ENCODE peak calls at places on chromosomes 11 and 22, in six cellular contexts. One of them, this sample, is unnamed.

GRCh38 chr11:100774859-100775258 is 87.8 kb downstream of the ARHGAP42 start:
- DNase-seq in PC-3: no peak
- DNase-seq in CD8-positive, alpha-beta T cell: no peak
- DNase-seq in hepatocyte: peak; percentile 23
- DNase-seq in fibroblast of lung: no peak
- DNase-seq in transverse colon: no peak
- DNase-seq in this sample: no peak

GRCh38 chr11:25734592-25735211 is 597.2 kb upstream of the ANO3 start:
- DNase-seq in hepatocyte: peak; percentile 45
- DNase-seq in transverse colon: no peak
- DNase-seq in CD8-positive, alpha-beta T cell: no peak
- DNase-seq in fibroblast of lung: peak; percentile 78
- DNase-seq in PC-3: peak; percentile 58
- DNase-seq in this sample: no peak

GRCh38 chr11:56783448-56784041 is 35.0 kb upstream of the OR9G4 start:
- DNase-seq in hepatocyte: peak; percentile 82
- DNase-seq in transverse colon: no peak
- DNase-seq in PC-3: peak; percentile 86
- DNase-seq in fibroblast of lung: peak; percentile 67
- DNase-seq in CD8-positive, alpha-beta T cell: no peak
- DNase-seq in this sample: no peak

GRCh38 chr11:76248210-76248609 is 41.9 kb upstream of the WNT11 start:
- DNase-seq in CD8-positive, alpha-beta T cell: no peak
- DNase-seq in transverse colon: no peak
- DNase-seq in hepatocyte: no peak
- DNase-seq in PC-3: peak; percentile 44
- DNase-seq in fibroblast of lung: no peak
- DNase-seq in this sample: no peak

GRCh38 chr11:19220903-19221682 is 19.3 kb upstream of the CSRP3 start:
- DNase-seq in CD8-positive, alpha-beta T cell: no peak
- DNase-seq in hepatocyte: no peak
- DNase-seq in PC-3: no peak
- DNase-seq in fibroblast of lung: peak; percentile 18
- DNase-seq in transverse colon: no peak
- DNase-seq in this sample: no peak

GRCh38 chr11:27627979-27628378 is 72.3 kb downstream of the BDNF start:
- DNase-seq in fibroblast of lung: no peak
- DNase-seq in transverse colon: no peak
- DNase-seq in hepatocyte: no peak
- DNase-seq in CD8-positive, alpha-beta T cell: no peak
- DNase-seq in PC-3: no peak
- DNase-seq in this sample: no peak

GRCh38 chr22:44254811-44255210 is 57.9 kb downstream of the SHISAL1 start:
- DNase-seq in hepatocyte: no peak
- DNase-seq in PC-3: no peak
- DNase-seq in fibroblast of lung: no peak
- DNase-seq in CD8-positive, alpha-beta T cell: no peak
- DNase-seq in transverse colon: no peak
- DNase-seq in this sample: no peak

GRCh38 chr11:43736502-43737193 is 56.1 kb downstream of the HSD17B12 start:
- DNase-seq in fibroblast of lung: peak; percentile 82
- DNase-seq in transverse colon: no peak
- DNase-seq in PC-3: peak; percentile 49
- DNase-seq in hepatocyte: no peak
- DNase-seq in CD8-positive, alpha-beta T cell: no peak
- DNase-seq in this sample: no peak

GRCh38 chr11:123543796-123544195 is 110.6 kb downstream of the SCN3B start:
- DNase-seq in hepatocyte: peak; percentile 52
- DNase-seq in fibroblast of lung: peak; percentile 42
- DNase-seq in transverse colon: no peak
- DNase-seq in CD8-positive, alpha-beta T cell: no peak
- DNase-seq in PC-3: peak; percentile 90
- DNase-seq in this sample: no peak

GRCh38 chr11:125330462-125331325 is 165.4 kb downstream of the FEZ1 start:
- DNase-seq in PC-3: no peak
- DNase-seq in transverse colon: no peak
- DNase-seq in fibroblast of lung: no peak
- DNase-seq in CD8-positive, alpha-beta T cell: no peak
- DNase-seq in hepatocyte: no peak
- DNase-seq in this sample: no peak

GRCh38 chr22:40215266-40215665 is 37.5 kb downstream of the TNRC6B start:
- DNase-seq in PC-3: no peak
- DNase-seq in fibroblast of lung: no peak
- DNase-seq in transverse colon: no peak
- DNase-seq in hepatocyte: no peak
- DNase-seq in CD8-positive, alpha-beta T cell: no peak
- DNase-seq in this sample: no peak

GRCh38 chr11:37712246-37712645 is 1114.2 kb upstream of the RAG2 start:
- DNase-seq in PC-3: peak; percentile 20
- DNase-seq in fibroblast of lung: peak; percentile 6
- DNase-seq in transverse colon: no peak
- DNase-seq in hepatocyte: peak; percentile 13
- DNase-seq in CD8-positive, alpha-beta T cell: no peak
- DNase-seq in this sample: no peak

GRCh38 chr22:40401532-40401931 is 31.1 kb downstream of the SGSM3 start:
- DNase-seq in transverse colon: no peak
- DNase-seq in fibroblast of lung: no peak
- DNase-seq in hepatocyte: no peak
- DNase-seq in PC-3: no peak
- DNase-seq in CD8-positive, alpha-beta T cell: peak; percentile 42
- DNase-seq in this sample: no peak

GRCh38 chr11:110096369-110096976 is 3.3 kb downstream of the ZC3H12C start:
- DNase-seq in PC-3: peak; percentile 59
- DNase-seq in transverse colon: no peak
- DNase-seq in CD8-positive, alpha-beta T cell: no peak
- DNase-seq in fibroblast of lung: no peak
- DNase-seq in hepatocyte: no peak
- DNase-seq in this sample: no peak

GRCh38 chr11:68044145-68044813 is 5.5 kb downstream of the TCIRG1 start:
- DNase-seq in PC-3: no peak
- DNase-seq in CD8-positive, alpha-beta T cell: no peak
- DNase-seq in hepatocyte: no peak
- DNase-seq in transverse colon: no peak
- DNase-seq in fibroblast of lung: no peak
- DNase-seq in this sample: no peak

GRCh38 chr11:11382858-11383532 is 29.9 kb upstream of the CSNK2A3 start:
- DNase-seq in PC-3: no peak
- DNase-seq in CD8-positive, alpha-beta T cell: no peak
- DNase-seq in transverse colon: no peak
- DNase-seq in hepatocyte: no peak
- DNase-seq in fibroblast of lung: no peak
- DNase-seq in this sample: no peak

GRCh38 chr11:31841435-31841834 is 30.3 kb upstream of the PAX6 start:
- DNase-seq in PC-3: no peak
- DNase-seq in transverse colon: no peak
- DNase-seq in hepatocyte: no peak
- DNase-seq in fibroblast of lung: no peak
- DNase-seq in CD8-positive, alpha-beta T cell: no peak
- DNase-seq in this sample: no peak

GRCh38 chr11:61864814-61865775 is 26.2 kb downstream of the FADS3 start:
- DNase-seq in hepatocyte: no peak
- DNase-seq in PC-3: no peak
- DNase-seq in fibroblast of lung: no peak
- DNase-seq in CD8-positive, alpha-beta T cell: no peak
- DNase-seq in transverse colon: no peak
- DNase-seq in this sample: no peak

GRCh38 chr11:121794671-121795070 is 321.3 kb downstream of the BLID start:
- DNase-seq in CD8-positive, alpha-beta T cell: no peak
- DNase-seq in transverse colon: no peak
- DNase-seq in fibroblast of lung: no peak
- DNase-seq in hepatocyte: no peak
- DNase-seq in PC-3: no peak
- DNase-seq in this sample: no peak

GRCh38 chr11:95349345-95349942 is 118.4 kb upstream of the SESN3 start:
- DNase-seq in transverse colon: no peak
- DNase-seq in fibroblast of lung: no peak
- DNase-seq in PC-3: no peak
- DNase-seq in CD8-positive, alpha-beta T cell: no peak
- DNase-seq in hepatocyte: no peak
- DNase-seq in this sample: no peak

GRCh38 chr11:104529213-104529612 is 365.3 kb upstream of the PDGFD start:
- DNase-seq in hepatocyte: no peak
- DNase-seq in PC-3: no peak
- DNase-seq in transverse colon: no peak
- DNase-seq in CD8-positive, alpha-beta T cell: no peak
- DNase-seq in fibroblast of lung: no peak
- DNase-seq in this sample: no peak

GRCh38 chr11:72773696-72774095 is 20.2 kb downstream of the STARD10 start:
- DNase-seq in fibroblast of lung: peak; percentile 22
- DNase-seq in transverse colon: peak; percentile 8
- DNase-seq in CD8-positive, alpha-beta T cell: no peak
- DNase-seq in PC-3: no peak
- DNase-seq in hepatocyte: no peak
- DNase-seq in this sample: no peak

GRCh38 chr11:69918231-69918937 is 99.2 kb upstream of the FGF3 start:
- DNase-seq in fibroblast of lung: no peak
- DNase-seq in CD8-positive, alpha-beta T cell: no peak
- DNase-seq in transverse colon: peak; percentile 3
- DNase-seq in hepatocyte: no peak
- DNase-seq in PC-3: no peak
- DNase-seq in this sample: peak; percentile 66

GRCh38 chr11:3367221-3367620 is 11.7 kb downstream of the ZNF195 start:
- DNase-seq in CD8-positive, alpha-beta T cell: no peak
- DNase-seq in hepatocyte: no peak
- DNase-seq in transverse colon: no peak
- DNase-seq in PC-3: no peak
- DNase-seq in fibroblast of lung: no peak
- DNase-seq in this sample: no peak

GRCh38 chr11:3370268-3370870 is 8.6 kb downstream of the ZNF195 start:
- DNase-seq in fibroblast of lung: no peak
- DNase-seq in hepatocyte: no peak
- DNase-seq in transverse colon: no peak
- DNase-seq in CD8-positive, alpha-beta T cell: no peak
- DNase-seq in PC-3: no peak
- DNase-seq in this sample: no peak

GRCh38 chr11:3369366-3369765 is 9.6 kb downstream of the ZNF195 start:
- DNase-seq in PC-3: no peak
- DNase-seq in CD8-positive, alpha-beta T cell: no peak
- DNase-seq in transverse colon: no peak
- DNase-seq in fibroblast of lung: no peak
- DNase-seq in hepatocyte: no peak
- DNase-seq in this sample: no peak

DNA sequence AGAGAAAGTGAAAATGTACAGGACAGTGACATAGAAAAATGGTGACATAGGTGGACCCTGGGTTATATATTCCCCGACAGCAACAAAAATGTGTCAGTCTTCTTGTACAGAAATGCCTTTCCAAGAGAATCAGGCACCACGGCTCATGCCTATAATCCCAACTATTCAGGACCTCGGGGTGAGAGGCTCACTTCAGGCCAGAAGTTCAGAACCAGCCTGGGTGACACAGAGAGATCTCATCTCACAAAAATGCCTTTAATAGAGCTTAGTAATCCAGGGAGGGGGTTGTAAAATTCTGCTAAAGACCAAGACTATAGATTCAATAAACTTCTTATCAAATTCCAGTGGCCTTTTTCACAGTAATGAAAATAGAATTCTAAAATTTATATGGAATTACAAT is 10.7 kb downstream of the ZNF195 start:
- DNase-seq in CD8-positive, alpha-beta T cell: no peak
- DNase-seq in PC-3: peak; percentile 22
- DNase-seq in fibroblast of lung: no peak
- DNase-seq in hepatocyte: no peak
- DNase-seq in transverse colon: no peak
- DNase-seq in this sample: no peak
- H3K9me3 ChIP-seq in CD8-positive, alpha-beta T cell: peaks cover 12% of the 10 kb centered on the region
- H3K9me3 ChIP-seq in PC-3: peaks cover 20% of the 10 kb centered on the region
- H3K9me3 ChIP-seq in fibroblast of lung: peaks cover 2% of the 10 kb centered on the region
- H3K9me3 ChIP-seq in hepatocyte: peaks cover 20% of the 10 kb centered on the region
- H3K9me3 ChIP-seq in transverse colon: peaks cover 28% of the 10 kb centered on the region
- H3K9me3 ChIP-seq in this sample: peaks cover 5% of the 10 kb centered on the region

GRCh38 chr22:46036558-46037408 is 59.8 kb upstream of the WNT7B start:
- DNase-seq in PC-3: peak; percentile 57
- DNase-seq in transverse colon: peak; percentile 59
- DNase-seq in fibroblast of lung: no peak
- DNase-seq in CD8-positive, alpha-beta T cell: peak; percentile 30
- DNase-seq in hepatocyte: peak; percentile 67
- DNase-seq in this sample: peak; percentile 47
- TF ChIP-seq CTCF in PC-3: peak; percentile 60
- TF ChIP-seq CTCF in transverse colon: no peak
- TF ChIP-seq CTCF in fibroblast of lung: no peak
- TF ChIP-seq CTCF in CD8-positive, alpha-beta T cell: peak; percentile 66
- TF ChIP-seq CTCF in hepatocyte: peak; percentile 19
- TF ChIP-seq CTCF in this sample: peak; percentile 33

GRCh38 chr22:41912338-41913039 is 2.4 kb downstream of the SHISA8 start:
- DNase-seq in CD8-positive, alpha-beta T cell: no peak
- DNase-seq in PC-3: no peak
- DNase-seq in fibroblast of lung: no peak
- DNase-seq in transverse colon: no peak
- DNase-seq in hepatocyte: no peak
- DNase-seq in this sample: no peak

GRCh38 chr22:41911292-41911611 is 3.6 kb downstream of the SHISA8 start:
- DNase-seq in transverse colon: no peak
- DNase-seq in fibroblast of lung: no peak
- DNase-seq in PC-3: no peak
- DNase-seq in CD8-positive, alpha-beta T cell: no peak
- DNase-seq in hepatocyte: no peak
- DNase-seq in this sample: no peak

GRCh38 chr22:41914611-41915034 is 251 bp downstream of the SHISA8 start:
- DNase-seq in hepatocyte: no peak
- DNase-seq in transverse colon: no peak
- DNase-seq in PC-3: no peak
- DNase-seq in fibroblast of lung: no peak
- DNase-seq in CD8-positive, alpha-beta T cell: no peak
- DNase-seq in this sample: no peak

GRCh38 chr22:41913842-41914534 is 886 bp downstream of the SHISA8 start:
- DNase-seq in CD8-positive, alpha-beta T cell: no peak
- DNase-seq in transverse colon: no peak
- DNase-seq in PC-3: no peak
- DNase-seq in hepatocyte: no peak
- DNase-seq in fibroblast of lung: no peak
- DNase-seq in this sample: no peak

GRCh38 chr22:41913040-41913719 is 1.7 kb downstream of the SHISA8 start:
- DNase-seq in hepatocyte: no peak
- DNase-seq in transverse colon: no peak
- DNase-seq in CD8-positive, alpha-beta T cell: no peak
- DNase-seq in PC-3: no peak
- DNase-seq in fibroblast of lung: no peak
- DNase-seq in this sample: no peak
- H3K27me3 ChIP-seq in hepatocyte: peaks cover 81% of the 10 kb centered on the region
- H3K27me3 ChIP-seq in transverse colon: peaks cover 92% of the 10 kb centered on the region
- H3K27me3 ChIP-seq in CD8-positive, alpha-beta T cell: peaks cover 31% of the 10 kb centered on the region
- H3K27me3 ChIP-seq in PC-3: peaks cover 6% of the 10 kb centered on the region
- H3K27me3 ChIP-seq in fibroblast of lung: peaks cover 54% of the 10 kb centered on the region
- H3K27me3 ChIP-seq in this sample: peaks cover 7% of the 10 kb centered on the region

DNA sequence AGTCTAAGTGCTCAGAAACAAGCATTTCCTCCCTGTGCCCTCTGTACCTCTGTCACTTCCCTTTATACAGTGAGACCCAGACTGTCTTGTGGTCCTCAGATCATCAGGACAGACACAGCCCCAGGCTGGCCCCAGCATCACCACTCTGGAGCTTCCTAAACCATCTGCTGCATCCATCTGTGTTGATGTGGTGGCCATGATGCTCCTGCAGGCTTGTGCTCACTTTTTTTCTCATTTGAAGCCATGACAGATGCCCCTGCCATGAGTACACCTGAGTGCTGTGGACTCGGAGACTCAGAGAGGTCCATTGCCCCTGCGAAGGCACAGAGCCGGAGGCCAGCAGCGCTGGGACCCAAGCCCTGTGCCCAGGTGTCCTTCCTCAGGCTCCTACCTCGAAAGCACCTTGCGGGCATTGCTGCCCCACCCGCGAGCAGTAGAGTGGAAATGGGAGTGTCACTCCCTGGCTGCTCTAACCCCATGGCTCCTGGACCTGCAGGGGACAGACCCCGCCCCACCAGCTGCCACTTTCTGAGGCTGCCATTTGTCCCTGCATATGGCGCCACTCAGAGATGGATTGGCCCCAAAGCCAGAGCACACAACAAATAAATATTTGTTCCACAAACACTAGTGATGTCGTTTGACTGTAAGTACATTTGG is 593.5 kb downstream of the TBC1D22A start:
- DNase-seq in transverse colon: no peak
- DNase-seq in hepatocyte: no peak
- DNase-seq in PC-3: no peak
- DNase-seq in CD8-positive, alpha-beta T cell: no peak
- DNase-seq in fibroblast of lung: no peak
- DNase-seq in this sample: no peak
- H3K9me3 ChIP-seq in transverse colon: no peaks in the 10 kb centered on the region
- H3K9me3 ChIP-seq in hepatocyte: no peaks in the 10 kb centered on the region
- H3K9me3 ChIP-seq in PC-3: no peaks in the 10 kb centered on the region
- H3K9me3 ChIP-seq in CD8-positive, alpha-beta T cell: no peaks in the 10 kb centered on the region
- H3K9me3 ChIP-seq in fibroblast of lung: no peaks in the 10 kb centered on the region
- H3K9me3 ChIP-seq in this sample: no peaks in the 10 kb centered on the region